ENCODE peak calls at places on chromosomes 11 and 22, in four cellular contexts. One of them, this sample, is unnamed.

GRCh38 chr11:107859459-107860239 is 1.1 kb upstream of the SLC35F2 start:
- DNase-seq in GM12878: peak
- DNase-seq in K562: no peak
- DNase-seq in HepG2: no peak
- DNase-seq in this sample: peak

GRCh38 chr11:15149050-15149449 is 34.3 kb downstream of the INSC start:
- DNase-seq in GM12878: no peak
- DNase-seq in K562: no peak
- DNase-seq in HepG2: no peak
- DNase-seq in this sample: no peak

GRCh38 chr22:19885841-19886592 is 31.3 kb upstream of the GNB1L start:
- DNase-seq in GM12878: no peak
- DNase-seq in K562: no peak
- DNase-seq in HepG2: no peak
- DNase-seq in this sample: no peak

GRCh38 chr11:104694259-104695070 is 203.8 kb downstream of the CASP12 start:
- DNase-seq in GM12878: no peak
- DNase-seq in K562: no peak
- DNase-seq in HepG2: no peak
- DNase-seq in this sample: no peak

GRCh38 chr11:94457118-94458029 is 36.3 kb downstream of the MRE11 start:
- DNase-seq in GM12878: no peak
- DNase-seq in K562: no peak
- DNase-seq in HepG2: no peak
- DNase-seq in this sample: no peak

GRCh38 chr11:8338138-8338537 is 74.5 kb upstream of the LMO1 start:
- DNase-seq in GM12878: no peak
- DNase-seq in K562: peak
- DNase-seq in HepG2: peak
- DNase-seq in this sample: peak

GRCh38 chr11:12845739-12846358 is 163.3 kb upstream of the RASSF10 start:
- DNase-seq in GM12878: no peak
- DNase-seq in K562: peak
- DNase-seq in HepG2: peak
- DNase-seq in this sample: peak

GRCh38 chr22:28795071-28795693 is 5.2 kb downstream of the XBP1 start:
- DNase-seq in GM12878: no peak
- DNase-seq in K562: no peak
- DNase-seq in HepG2: no peak
- DNase-seq in this sample: no peak

GRCh38 chr22:19134874-19135273 is 3.8 kb downstream of the TSSK2 start:
- DNase-seq in GM12878: no peak
- DNase-seq in K562: no peak
- DNase-seq in HepG2: no peak
- DNase-seq in this sample: no peak

GRCh38 chr22:25082096-25082495 is 117.6 kb upstream of the CRYBB3 start:
- DNase-seq in GM12878: no peak
- DNase-seq in K562: no peak
- DNase-seq in HepG2: no peak
- DNase-seq in this sample: no peak

GRCh38 chr22:23241562-23242472 is 61.5 kb downstream of the BCR start:
- DNase-seq in GM12878: no peak
- DNase-seq in K562: peak
- DNase-seq in HepG2: no peak
- DNase-seq in this sample: no peak

GRCh38 chr11:58888579-58888978 is 44.1 kb upstream of the GLYATL2 start:
- DNase-seq in GM12878: no peak
- DNase-seq in K562: no peak
- DNase-seq in HepG2: no peak
- DNase-seq in this sample: no peak

GRCh38 chr22:39496131-39496838 is 5.8 kb upstream of the MIEF1 start:
- DNase-seq in GM12878: no peak
- DNase-seq in K562: peak
- DNase-seq in HepG2: peak
- DNase-seq in this sample: peak

GRCh38 chr22:45208993-45209838 is 31.5 kb downstream of the KIAA0930 start:
- DNase-seq in GM12878: no peak
- DNase-seq in K562: peak
- DNase-seq in HepG2: no peak
- DNase-seq in this sample: peak

GRCh38 chr11:75351541-75352416 is at the start of gene ARRB1:
- DNase-seq in GM12878: no peak
- DNase-seq in K562: peak
- DNase-seq in HepG2: peak
- DNase-seq in this sample: peak

GRCh38 chr11:20015529-20016427 is 144.5 kb downstream of the DBX1 start:
- DNase-seq in GM12878: no peak
- DNase-seq in K562: no peak
- DNase-seq in HepG2: no peak
- DNase-seq in this sample: no peak

GRCh38 chr11:23013509-23013908 is 153.2 kb upstream of the CCDC179 start:
- DNase-seq in GM12878: no peak
- DNase-seq in K562: no peak
- DNase-seq in HepG2: no peak
- DNase-seq in this sample: no peak

GRCh38 chr22:49228431-49229037 is 599.1 kb downstream of the BRD1 start:
- DNase-seq in GM12878: no peak
- DNase-seq in K562: no peak
- DNase-seq in HepG2: no peak
- DNase-seq in this sample: no peak

GRCh38 chr11:36037031-36037430 is 93.2 kb downstream of the LDLRAD3 start:
- DNase-seq in GM12878: no peak
- DNase-seq in K562: no peak
- DNase-seq in HepG2: no peak
- DNase-seq in this sample: no peak

GRCh38 chr11:72844356-72844755 is 30.1 kb downstream of the ATG16L2 start:
- DNase-seq in GM12878: no peak
- DNase-seq in K562: no peak
- DNase-seq in HepG2: no peak
- DNase-seq in this sample: no peak

GRCh38 chr11:103488021-103488420 is 378.8 kb downstream of the DYNC2H1 start:
- DNase-seq in GM12878: no peak
- DNase-seq in K562: no peak
- DNase-seq in HepG2: no peak
- DNase-seq in this sample: no peak

GRCh38 chr11:90639687-90640086 is 416.8 kb upstream of the CHORDC1 start:
- DNase-seq in GM12878: no peak
- DNase-seq in K562: no peak
- DNase-seq in HepG2: no peak
- DNase-seq in this sample: no peak
- TF ChIP-seq FOXK2 in GM12878: no peak
- TF ChIP-seq FOXK2 in K562: no peak
- TF ChIP-seq FOXK2 in HepG2: no peak
- TF ChIP-seq FOXK2 in this sample: no peak

DNA sequence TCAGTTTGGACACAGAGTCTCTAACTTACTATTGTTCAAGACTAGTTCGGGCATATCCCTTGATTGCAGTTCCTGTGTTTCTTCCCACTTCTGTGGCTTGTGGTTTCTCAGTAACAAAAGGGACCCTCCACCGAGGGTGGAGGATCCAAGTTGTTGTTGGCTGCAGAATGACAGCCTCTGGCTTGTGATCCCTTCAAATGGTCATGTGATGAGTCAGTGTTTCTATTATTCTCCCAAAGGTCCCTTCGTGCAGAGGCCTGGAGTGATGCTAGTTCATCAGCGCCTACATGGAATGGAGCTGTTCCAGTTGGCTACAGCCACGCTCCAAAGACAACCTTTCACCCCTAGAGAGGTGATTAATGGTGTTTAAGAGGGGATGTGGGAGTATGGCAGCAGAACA is 2.6 kb upstream of the VWCE start:
- DNase-seq in GM12878: no peak
- DNase-seq in K562: no peak
- DNase-seq in HepG2: peak
- DNase-seq in this sample: no peak
- TF ChIP-seq FOXK2 in GM12878: no peak
- TF ChIP-seq FOXK2 in K562: no peak
- TF ChIP-seq FOXK2 in HepG2: no peak
- TF ChIP-seq FOXK2 in this sample: no peak

DNA sequence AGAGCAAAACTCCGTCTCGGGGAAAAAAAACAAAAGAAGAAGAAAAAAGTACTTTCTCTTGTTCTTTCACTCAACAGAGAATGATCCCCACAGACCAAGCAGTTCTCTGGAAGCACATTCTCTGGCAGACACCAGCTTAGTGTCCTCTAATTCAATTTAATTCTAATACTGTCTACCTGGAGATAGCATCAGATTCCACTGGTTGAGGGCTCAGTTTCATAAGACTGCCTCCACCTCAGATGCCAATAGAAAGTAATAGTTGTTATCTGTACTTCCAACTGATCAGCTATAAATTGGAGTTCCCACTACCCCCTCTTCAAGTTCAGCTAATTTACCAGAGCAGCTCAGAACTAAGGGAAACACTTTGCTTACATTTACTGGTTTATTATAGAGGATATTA is 64.2 kb downstream of the TMEM135 start:
- DNase-seq in GM12878: no peak
- DNase-seq in K562: no peak
- DNase-seq in HepG2: no peak
- DNase-seq in this sample: no peak
- TF ChIP-seq FOXK2 in GM12878: no peak
- TF ChIP-seq FOXK2 in K562: no peak
- TF ChIP-seq FOXK2 in HepG2: no peak
- TF ChIP-seq FOXK2 in this sample: no peak

DNA sequence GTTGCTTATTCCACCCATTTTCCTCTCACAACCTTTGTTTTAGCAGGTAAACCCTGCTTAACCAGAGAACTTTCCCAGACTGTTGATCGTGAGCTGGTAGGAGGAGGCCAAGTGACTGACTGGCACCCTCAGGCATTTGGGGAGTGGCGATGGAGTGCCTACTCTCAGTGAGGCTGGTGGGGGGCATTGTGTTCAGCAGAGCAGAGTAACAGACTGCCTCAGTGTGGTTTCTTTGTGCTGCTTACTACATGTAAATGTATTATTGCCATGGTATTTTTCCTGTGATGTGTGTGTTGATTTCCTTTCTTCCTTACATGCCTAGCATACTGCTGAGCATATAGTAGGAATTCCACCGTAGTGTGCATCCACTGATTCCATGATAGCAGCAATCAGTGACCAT is 2.6 kb downstream of the MARK2 start:
- DNase-seq in GM12878: no peak
- DNase-seq in K562: no peak
- DNase-seq in HepG2: no peak
- DNase-seq in this sample: no peak
- TF ChIP-seq FOXK2 in GM12878: no peak
- TF ChIP-seq FOXK2 in K562: no peak
- TF ChIP-seq FOXK2 in HepG2: no peak
- TF ChIP-seq FOXK2 in this sample: no peak

DNA sequence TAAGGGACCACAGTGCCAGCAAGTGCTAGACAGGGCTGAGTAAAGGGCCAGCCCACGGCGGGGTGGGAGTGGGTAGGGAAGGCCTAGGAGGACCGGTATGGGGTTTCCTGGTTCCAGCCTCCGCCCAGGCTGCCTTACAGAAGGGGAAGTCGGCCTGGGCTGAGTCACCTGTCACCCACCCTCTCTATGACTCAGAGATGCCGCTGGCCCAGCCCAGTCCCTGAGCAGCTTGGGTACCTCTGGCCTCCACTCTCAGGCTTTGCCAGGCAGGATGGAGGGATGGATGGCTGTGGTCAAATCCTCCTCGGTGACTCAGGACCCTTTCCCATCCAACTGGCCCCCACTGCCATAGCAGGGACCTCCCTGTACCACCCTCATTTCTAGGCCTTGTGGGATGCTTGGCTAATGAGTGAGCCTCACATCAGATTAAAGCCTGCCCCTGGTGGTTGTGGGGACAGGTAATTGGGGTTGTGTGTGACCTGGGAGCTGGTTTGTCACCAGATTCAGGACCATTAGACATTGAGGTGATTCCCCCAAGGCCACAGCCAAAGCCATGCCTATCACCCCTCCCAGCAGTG is 13.9 kb downstream of the SLC35E4 start:
- DNase-seq in GM12878: no peak
- DNase-seq in K562: peak
- DNase-seq in HepG2: no peak
- DNase-seq in this sample: no peak
- TF ChIP-seq FOXK2 in GM12878: no peak
- TF ChIP-seq FOXK2 in K562: no peak
- TF ChIP-seq FOXK2 in HepG2: no peak
- TF ChIP-seq FOXK2 in this sample: no peak